ENCODE peak calls at places on chromosomes 4 and X, in five cellular contexts. One of them, this sample, is unnamed.

GRCh38 chr4:186500721-186501304 is 54.6 kb downstream of the MTNR1A start:
- DNase-seq in brain microvascular endothelial cell: no peak
- DNase-seq in cardiac muscle cell: peak; percentile 3
- DNase-seq in CD4-positive, alpha-beta memory T cell: no peak
- DNase-seq in ascending aorta: no peak
- DNase-seq in this sample: no peak

GRCh38 chrX:56800801-56801200 is 71.8 kb downstream of the NBDY start:
- DNase-seq in CD4-positive, alpha-beta memory T cell: peak; percentile 64
- DNase-seq in cardiac muscle cell: peak; percentile 14
- DNase-seq in ascending aorta: no peak
- DNase-seq in brain microvascular endothelial cell: no peak
- DNase-seq in this sample: peak; percentile 67

GRCh38 chrX:26511621-26512363 is 295.8 kb downstream of the MAGEB5 start:
- DNase-seq in cardiac muscle cell: no peak
- DNase-seq in ascending aorta: no peak
- DNase-seq in brain microvascular endothelial cell: no peak
- DNase-seq in CD4-positive, alpha-beta memory T cell: no peak
- DNase-seq in this sample: no peak

GRCh38 chr4:33914386-33914785 is 2329.9 kb downstream of the ARAP2 start:
- DNase-seq in CD4-positive, alpha-beta memory T cell: no peak
- DNase-seq in brain microvascular endothelial cell: no peak
- DNase-seq in ascending aorta: no peak
- DNase-seq in cardiac muscle cell: no peak
- DNase-seq in this sample: no peak

GRCh38 chrX:139924069-139924695 is 8.7 kb downstream of the ATP11C start:
- DNase-seq in CD4-positive, alpha-beta memory T cell: no peak
- DNase-seq in brain microvascular endothelial cell: no peak
- DNase-seq in ascending aorta: no peak
- DNase-seq in cardiac muscle cell: peak; percentile 10
- DNase-seq in this sample: no peak

GRCh38 chr4:105679186-105679585 is 29.3 kb downstream of the INTS12 start:
- DNase-seq in cardiac muscle cell: no peak
- DNase-seq in brain microvascular endothelial cell: no peak
- DNase-seq in ascending aorta: no peak
- DNase-seq in CD4-positive, alpha-beta memory T cell: no peak
- DNase-seq in this sample: no peak

GRCh38 chrX:40471965-40472648 is 108.7 kb upstream of the ATP6AP2 start:
- DNase-seq in CD4-positive, alpha-beta memory T cell: no peak
- DNase-seq in cardiac muscle cell: peak; percentile 86
- DNase-seq in brain microvascular endothelial cell: peak; percentile 30
- DNase-seq in ascending aorta: no peak
- DNase-seq in this sample: peak; percentile 10

GRCh38 chr4:118373614-118374255 is 20.9 kb upstream of the PRSS12 start:
- DNase-seq in ascending aorta: no peak
- DNase-seq in cardiac muscle cell: no peak
- DNase-seq in CD4-positive, alpha-beta memory T cell: no peak
- DNase-seq in brain microvascular endothelial cell: peak; percentile 25
- DNase-seq in this sample: no peak

GRCh38 chr4:159484049-159484448 is 381.2 kb downstream of the RAPGEF2 start:
- DNase-seq in brain microvascular endothelial cell: no peak
- DNase-seq in cardiac muscle cell: no peak
- DNase-seq in CD4-positive, alpha-beta memory T cell: no peak
- DNase-seq in ascending aorta: no peak
- DNase-seq in this sample: no peak

GRCh38 chrX:119468186-119468929 is at the start of gene SLC25A5:
- DNase-seq in brain microvascular endothelial cell: peak; percentile 58
- DNase-seq in ascending aorta: peak; percentile 88
- DNase-seq in cardiac muscle cell: peak; percentile 87
- DNase-seq in CD4-positive, alpha-beta memory T cell: peak; percentile 82
- DNase-seq in this sample: peak; percentile 68

GRCh38 chr4:81255524-81255923 is 40.5 kb upstream of the PRKG2 start:
- DNase-seq in CD4-positive, alpha-beta memory T cell: no peak
- DNase-seq in brain microvascular endothelial cell: peak; percentile 76
- DNase-seq in ascending aorta: no peak
- DNase-seq in cardiac muscle cell: peak; percentile 69
- DNase-seq in this sample: no peak

GRCh38 chr4:36283912-36284465 is 2.6 kb downstream of the DTHD1 start:
- DNase-seq in brain microvascular endothelial cell: no peak
- DNase-seq in CD4-positive, alpha-beta memory T cell: no peak
- DNase-seq in ascending aorta: no peak
- DNase-seq in cardiac muscle cell: no peak
- DNase-seq in this sample: no peak

GRCh38 chr4:7337196-7338058 is 97.3 kb downstream of the PSAPL1 start:
- DNase-seq in brain microvascular endothelial cell: no peak
- DNase-seq in cardiac muscle cell: no peak
- DNase-seq in CD4-positive, alpha-beta memory T cell: no peak
- DNase-seq in ascending aorta: no peak
- DNase-seq in this sample: no peak

GRCh38 chr4:184668511-184669114 is 19.1 kb downstream of the PRIMPOL start:
- DNase-seq in CD4-positive, alpha-beta memory T cell: no peak
- DNase-seq in ascending aorta: no peak
- DNase-seq in brain microvascular endothelial cell: no peak
- DNase-seq in cardiac muscle cell: peak; percentile 37
- DNase-seq in this sample: no peak

GRCh38 chr4:70556856-70557255 is 35.2 kb upstream of the AMBN start:
- DNase-seq in brain microvascular endothelial cell: peak; percentile 68
- DNase-seq in CD4-positive, alpha-beta memory T cell: no peak
- DNase-seq in cardiac muscle cell: peak; percentile 37
- DNase-seq in ascending aorta: no peak
- DNase-seq in this sample: no peak

GRCh38 chr4:111748157-111748556 is 397.1 kb upstream of the FAM241A start:
- DNase-seq in brain microvascular endothelial cell: no peak
- DNase-seq in cardiac muscle cell: no peak
- DNase-seq in ascending aorta: no peak
- DNase-seq in CD4-positive, alpha-beta memory T cell: no peak
- DNase-seq in this sample: no peak

GRCh38 chrX:21798677-21799219 is 40.7 kb upstream of the MBTPS2 start:
- DNase-seq in CD4-positive, alpha-beta memory T cell: no peak
- DNase-seq in brain microvascular endothelial cell: peak; percentile 73
- DNase-seq in cardiac muscle cell: peak; percentile 9
- DNase-seq in ascending aorta: no peak
- DNase-seq in this sample: no peak

GRCh38 chr4:148790691-148791090 is 348.5 kb upstream of the NR3C2 start:
- DNase-seq in ascending aorta: no peak
- DNase-seq in cardiac muscle cell: peak; percentile 59
- DNase-seq in CD4-positive, alpha-beta memory T cell: no peak
- DNase-seq in brain microvascular endothelial cell: no peak
- DNase-seq in this sample: no peak

GRCh38 chrX:32842053-32842452 is 369.3 kb downstream of the DMD start:
- DNase-seq in CD4-positive, alpha-beta memory T cell: no peak
- DNase-seq in ascending aorta: no peak
- DNase-seq in brain microvascular endothelial cell: no peak
- DNase-seq in cardiac muscle cell: peak; percentile 3
- DNase-seq in this sample: no peak

GRCh38 chr4:145814246-145814645 is 124.4 kb downstream of the ZNF827 start:
- DNase-seq in CD4-positive, alpha-beta memory T cell: no peak
- DNase-seq in ascending aorta: no peak
- DNase-seq in brain microvascular endothelial cell: no peak
- DNase-seq in cardiac muscle cell: no peak
- DNase-seq in this sample: no peak

GRCh38 chr4:76546282-76547166 is 111.5 kb downstream of the SHROOM3 start:
- DNase-seq in brain microvascular endothelial cell: peak; percentile 77
- DNase-seq in cardiac muscle cell: peak; percentile 85
- DNase-seq in CD4-positive, alpha-beta memory T cell: no peak
- DNase-seq in ascending aorta: peak; percentile 80
- DNase-seq in this sample: no peak

GRCh38 chrX:110667706-110668105 is 127.9 kb downstream of the CHRDL1 start:
- DNase-seq in ascending aorta: no peak
- DNase-seq in brain microvascular endothelial cell: no peak
- DNase-seq in cardiac muscle cell: no peak
- DNase-seq in CD4-positive, alpha-beta memory T cell: no peak
- DNase-seq in this sample: no peak

GRCh38 chr4:127632420-127633403 is at the start of gene INTU:
- DNase-seq in cardiac muscle cell: peak; percentile 98
- DNase-seq in brain microvascular endothelial cell: peak; percentile 99
- DNase-seq in ascending aorta: peak; percentile 97
- DNase-seq in CD4-positive, alpha-beta memory T cell: no peak
- DNase-seq in this sample: no peak

GRCh38 chr4:3317011-3317655 is 24.3 kb downstream of the RGS12 start:
- DNase-seq in cardiac muscle cell: no peak
- DNase-seq in brain microvascular endothelial cell: no peak
- DNase-seq in CD4-positive, alpha-beta memory T cell: no peak
- DNase-seq in ascending aorta: peak; percentile 53
- DNase-seq in this sample: no peak

GRCh38 chrX:10450959-10451355 is 169.4 kb downstream of the MID1 start:
- DNase-seq in cardiac muscle cell: no peak
- DNase-seq in brain microvascular endothelial cell: peak; percentile 5
- DNase-seq in ascending aorta: no peak
- DNase-seq in CD4-positive, alpha-beta memory T cell: no peak
- DNase-seq in this sample: no peak

GRCh38 chrX:56232221-56233082 is at the start of gene KLF8:
- DNase-seq in CD4-positive, alpha-beta memory T cell: peak; percentile 22
- DNase-seq in cardiac muscle cell: peak; percentile 8
- DNase-seq in brain microvascular endothelial cell: no peak
- DNase-seq in ascending aorta: peak; percentile 67
- DNase-seq in this sample: no peak

GRCh38 chr4:107219681-107220080 is 183.6 kb upstream of the DKK2 start:
- DNase-seq in brain microvascular endothelial cell: peak; percentile 27
- DNase-seq in cardiac muscle cell: peak; percentile 3
- DNase-seq in CD4-positive, alpha-beta memory T cell: no peak
- DNase-seq in ascending aorta: no peak
- DNase-seq in this sample: no peak

GRCh38 chrX:30586516-30586915 is 8.9 kb upstream of the TASL start:
- DNase-seq in cardiac muscle cell: no peak
- DNase-seq in CD4-positive, alpha-beta memory T cell: no peak
- DNase-seq in brain microvascular endothelial cell: no peak
- DNase-seq in ascending aorta: no peak
- DNase-seq in this sample: no peak
- H3K27me3 ChIP-seq in cardiac muscle cell: no peaks in the 10 kb centered on the region
- H3K27me3 ChIP-seq in CD4-positive, alpha-beta memory T cell: no peaks in the 10 kb centered on the region
- H3K27me3 ChIP-seq in brain microvascular endothelial cell: no peaks in the 10 kb centered on the region
- H3K27me3 ChIP-seq in ascending aorta: no peaks in the 10 kb centered on the region
- H3K27me3 ChIP-seq in this sample: no peaks in the 10 kb centered on the region

DNA sequence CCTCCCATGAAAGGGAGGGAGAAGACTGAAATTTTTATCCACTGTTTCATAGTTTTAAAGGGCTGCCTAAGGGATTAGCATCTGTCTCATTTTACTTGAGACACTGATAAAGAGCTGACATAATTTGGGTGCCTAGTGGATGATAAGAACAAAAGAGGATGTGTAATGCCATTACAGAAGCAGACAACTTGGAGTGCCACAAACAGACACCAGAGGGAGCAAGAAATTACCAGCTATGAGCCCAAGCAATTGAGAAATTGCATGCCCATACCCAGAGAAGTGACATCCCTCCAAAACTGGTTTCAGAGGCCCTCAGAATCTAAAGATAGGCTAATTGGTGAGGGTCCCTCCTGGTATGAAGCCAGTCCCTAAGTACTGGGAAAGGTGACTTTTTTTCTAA is 38.5 kb upstream of the POU3F4 start:
- DNase-seq in cardiac muscle cell: no peak
- DNase-seq in CD4-positive, alpha-beta memory T cell: peak; percentile 1
- DNase-seq in brain microvascular endothelial cell: no peak
- DNase-seq in ascending aorta: no peak
- DNase-seq in this sample: no peak
- H3K27me3 ChIP-seq in cardiac muscle cell: no peaks in the 10 kb centered on the region
- H3K27me3 ChIP-seq in CD4-positive, alpha-beta memory T cell: no peaks in the 10 kb centered on the region
- H3K27me3 ChIP-seq in brain microvascular endothelial cell: no peaks in the 10 kb centered on the region
- H3K27me3 ChIP-seq in ascending aorta: no peaks in the 10 kb centered on the region
- H3K27me3 ChIP-seq in this sample: no peaks in the 10 kb centered on the region

DNA sequence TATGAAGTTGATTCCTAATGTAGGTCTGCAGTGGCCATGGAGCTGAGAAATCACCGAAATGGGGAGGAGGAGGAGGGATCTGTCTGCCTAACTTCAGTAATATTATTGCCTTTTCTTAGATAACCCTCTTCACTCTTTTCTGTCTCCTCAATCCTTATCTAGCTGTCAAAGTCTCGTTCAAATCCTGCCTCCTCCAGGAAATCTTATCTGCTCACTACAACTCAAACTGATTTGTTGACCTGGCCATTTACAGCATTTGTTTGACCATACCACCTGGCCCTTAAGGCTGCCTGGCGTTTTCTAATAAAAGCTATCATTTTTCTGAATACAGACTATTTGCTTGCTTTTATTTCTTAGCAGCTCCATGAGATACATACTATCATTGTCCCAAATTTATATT is 33.8 kb downstream of the GALNT7 start:
- DNase-seq in brain microvascular endothelial cell: no peak
- DNase-seq in ascending aorta: no peak
- DNase-seq in cardiac muscle cell: no peak
- DNase-seq in CD4-positive, alpha-beta memory T cell: no peak
- DNase-seq in this sample: no peak
- H3K27me3 ChIP-seq in brain microvascular endothelial cell: no peaks in the 10 kb centered on the region
- H3K27me3 ChIP-seq in ascending aorta: no peaks in the 10 kb centered on the region
- H3K27me3 ChIP-seq in cardiac muscle cell: no peaks in the 10 kb centered on the region
- H3K27me3 ChIP-seq in CD4-positive, alpha-beta memory T cell: no peaks in the 10 kb centered on the region
- H3K27me3 ChIP-seq in this sample: no peaks in the 10 kb centered on the region

GRCh38 chr4:181498148-181498547 is 745.1 kb upstream of the TENM3 start:
- DNase-seq in CD4-positive, alpha-beta memory T cell: no peak
- DNase-seq in ascending aorta: no peak
- DNase-seq in brain microvascular endothelial cell: no peak
- DNase-seq in cardiac muscle cell: no peak
- DNase-seq in this sample: no peak
- H3K27me3 ChIP-seq in CD4-positive, alpha-beta memory T cell: no peaks in the 10 kb centered on the region
- H3K27me3 ChIP-seq in ascending aorta: no peaks in the 10 kb centered on the region
- H3K27me3 ChIP-seq in brain microvascular endothelial cell: no peaks in the 10 kb centered on the region
- H3K27me3 ChIP-seq in cardiac muscle cell: no peaks in the 10 kb centered on the region
- H3K27me3 ChIP-seq in this sample: no peaks in the 10 kb centered on the region

GRCh38 chr4:152004801-152005200 is 244.0 kb upstream of the GATB start:
- DNase-seq in CD4-positive, alpha-beta memory T cell: no peak
- DNase-seq in ascending aorta: no peak
- DNase-seq in cardiac muscle cell: no peak
- DNase-seq in brain microvascular endothelial cell: no peak
- DNase-seq in this sample: no peak
- H3K27me3 ChIP-seq in CD4-positive, alpha-beta memory T cell: no peaks in the 10 kb centered on the region
- H3K27me3 ChIP-seq in ascending aorta: no peaks in the 10 kb centered on the region
- H3K27me3 ChIP-seq in cardiac muscle cell: peaks cover 43% of the 10 kb centered on the region
- H3K27me3 ChIP-seq in brain microvascular endothelial cell: no peaks in the 10 kb centered on the region
- H3K27me3 ChIP-seq in this sample: no peaks in the 10 kb centered on the region

DNA sequence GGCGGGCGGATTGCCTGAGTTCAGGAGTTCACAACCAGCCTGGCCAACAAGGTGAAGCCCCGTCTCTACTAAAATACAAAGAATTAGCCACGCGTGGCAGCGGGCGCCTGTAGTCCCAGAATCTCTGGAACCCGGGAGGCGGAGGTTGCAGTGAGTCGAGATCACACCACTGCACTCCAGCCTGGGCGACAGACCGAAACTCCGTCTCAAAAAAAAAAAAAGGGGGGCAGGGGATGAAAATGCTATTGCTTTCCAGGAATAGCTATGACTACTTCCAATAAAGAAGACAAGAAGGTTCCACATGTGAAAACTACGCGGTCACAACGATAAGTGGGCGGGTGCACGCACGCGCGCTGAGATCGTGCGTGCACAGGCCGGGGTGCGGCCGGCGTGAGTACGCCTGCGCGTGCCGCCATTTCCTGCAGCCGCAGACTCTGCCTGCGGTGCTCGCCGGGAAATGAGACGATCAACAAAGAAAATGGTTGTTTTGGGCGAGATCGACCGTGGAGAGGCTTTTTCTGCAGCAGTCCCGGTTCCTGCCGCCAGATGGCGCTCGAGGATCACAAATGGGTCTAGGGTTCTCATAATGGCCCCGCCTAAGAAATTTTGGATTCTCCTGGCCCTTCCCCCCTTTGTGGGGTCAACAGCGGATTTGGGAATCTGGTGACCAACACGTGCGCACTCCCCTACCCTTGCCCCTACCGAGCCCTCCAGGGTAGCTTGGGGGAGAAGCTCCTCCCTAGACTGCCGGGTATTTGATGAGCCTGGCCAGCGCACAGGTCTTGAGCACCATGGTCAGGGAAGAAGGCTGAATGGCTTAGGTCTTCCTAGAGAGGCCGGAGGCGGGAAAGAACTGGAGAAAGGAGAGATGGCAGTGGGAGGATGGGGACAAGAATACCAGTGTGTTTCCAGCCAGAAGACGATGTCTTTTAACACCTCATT is 35.1 kb downstream of the PNMA5 start:
- DNase-seq in brain microvascular endothelial cell: peak; percentile 81
- DNase-seq in cardiac muscle cell: peak; percentile 94
- DNase-seq in CD4-positive, alpha-beta memory T cell: peak; percentile 93
- DNase-seq in ascending aorta: peak; percentile 93
- DNase-seq in this sample: peak; percentile 82
- H3K27me3 ChIP-seq in brain microvascular endothelial cell: no peaks in the 10 kb centered on the region
- H3K27me3 ChIP-seq in cardiac muscle cell: no peaks in the 10 kb centered on the region
- H3K27me3 ChIP-seq in CD4-positive, alpha-beta memory T cell: no peaks in the 10 kb centered on the region
- H3K27me3 ChIP-seq in ascending aorta: no peaks in the 10 kb centered on the region
- H3K27me3 ChIP-seq in this sample: no peaks in the 10 kb centered on the region